ENCODE peak calls at places on chromosomes 3 and 15, in six cellular contexts. U is central memory CD4-positive, alpha-beta T cell; X is NCI-H1436 treated with DMSO at 0.1 percent for 48 hours; P is NCI-H446 treated with DMSO at 0.1 percent for 48 hours; E is M059J; Y is CD4-positive, alpha-beta memory T cell. G is an unnamed sample.

GRCh38 chr15:49501586-49501985 is 78.5 kb downstream of the FGF7 start:
- DNase-seq in E (no peak), Y (no peak), P (no peak), X (no peak), U (no peak), G (no peak)

GRCh38 chr3:36409862-36410261 is 29.6 kb downstream of the STAC start:
- DNase-seq in Y (no peak), E (no peak), U (no peak), X (no peak), P (no peak), G (no peak)

GRCh38 chr15:41819455-41820050 is 8.3 kb upstream of the JMJD7 start:
- DNase-seq in E (no peak), U (no peak), Y (no peak), X (no peak), P (no peak), G (no peak)

GRCh38 chr3:134381048-134381447 is 6.8 kb upstream of the AMOTL2 start:
- DNase-seq in Y (no peak), U (no peak), P (no peak), X (no peak), E (peak), G (no peak)

GRCh38 chr15:100973351-100974034 is 54.3 kb downstream of the LRRK1 start:
- DNase-seq in U (no peak), P (no peak), Y (no peak), X (no peak), E (no peak), G (no peak)

GRCh38 chr3:195196266-195196665 is 74.7 kb downstream of the XXYLT1 start:
- DNase-seq in E (peak), Y (no peak), U (no peak), P (no peak), X (no peak), G (no peak)

GRCh38 chr3:160454995-160455394 is 5.4 kb upstream of the TRIM59 start:
- DNase-seq in Y (no peak), P (no peak), X (no peak), U (no peak), E (no peak), G (no peak)

GRCh38 chr3:150409527-150410310 is 1.6 kb downstream of the TSC22D2 start:
- DNase-seq in U (peak), P (peak), X (no peak), Y (peak), E (peak), G (peak)

GRCh38 chr3:128489860-128490649 is 2.9 kb downstream of the GATA2 start:
- DNase-seq in U (no peak), E (peak), X (no peak), Y (no peak), P (no peak), G (no peak)

GRCh38 chr15:53022788-53023187 is 232.7 kb upstream of the ONECUT1 start:
- DNase-seq in P (no peak), Y (no peak), U (no peak), X (no peak), E (no peak), G (no peak)

GRCh38 chr15:50219820-50220219 is 37.8 kb downstream of the SLC27A2 start:
- DNase-seq in U (no peak), Y (no peak), E (peak), X (no peak), P (no peak), G (no peak)

GRCh38 chr3:126858887-126859286 is 124.0 kb upstream of the PLXNA1 start:
- DNase-seq in X (no peak), P (no peak), U (no peak), E (peak), Y (no peak), G (no peak)

GRCh38 chr3:49642708-49643145 is 31.4 kb upstream of the APEH start:
- DNase-seq in E (no peak), Y (no peak), X (no peak), U (no peak), P (no peak), G (no peak)

GRCh38 chr15:63090502-63091286 is 31.0 kb upstream of the LACTB start:
- DNase-seq in U (no peak), Y (no peak), P (no peak), E (no peak), X (no peak), G (no peak)

GRCh38 chr15:55247276-55247675 is 42.3 kb downstream of the RAB27A start:
- DNase-seq in X (no peak), Y (no peak), P (no peak), E (no peak), U (no peak), G (no peak)

GRCh38 chr3:107660316-107660976 is 137.7 kb downstream of the BBX start:
- DNase-seq in Y (no peak), E (peak), U (peak), X (no peak), P (peak), G (no peak)

GRCh38 chr15:81338422-81339007 is 14.6 kb upstream of the STARD5 start:
- DNase-seq in X (no peak), U (no peak), Y (no peak), E (peak), P (peak), G (no peak)

GRCh38 chr3:26712211-26713026 is 89.8 kb downstream of the LRRC3B start:
- DNase-seq in U (peak), P (peak), X (no peak), E (peak), Y (peak), G (no peak)

GRCh38 chr3:184409946-184410500 is 30.2 kb downstream of the CHRD start:
- DNase-seq in Y (no peak), X (no peak), U (no peak), E (no peak), P (no peak), G (no peak)

GRCh38 chr3:37863552-37863865 is 1.8 kb downstream of the CTDSPL start:
- DNase-seq in U (no peak), X (no peak), E (no peak), Y (no peak), P (no peak), G (no peak)

GRCh38 chr3:128266453-128266852 is 113.2 kb downstream of the EEFSEC start:
- DNase-seq in P (no peak), U (no peak), Y (no peak), E (peak), X (no peak), G (no peak)

GRCh38 chr15:60858511-60859085 is 370.5 kb downstream of the RORA start:
- DNase-seq in Y (no peak), X (no peak), P (no peak), U (no peak), E (no peak), G (no peak)

GRCh38 chr3:13093687-13094086 is 20.5 kb upstream of the IQSEC1 start:
- DNase-seq in E (no peak), P (no peak), U (no peak), Y (no peak), X (no peak), G (no peak)

GRCh38 chr3:190131329-190131728 is 10.6 kb upstream of the P3H2 start:
- DNase-seq in E (peak), P (no peak), Y (no peak), U (no peak), X (no peak), G (no peak)

GRCh38 chr15:31459011-31459748 is 132.5 kb downstream of the KLF13 start:
- DNase-seq in E (no peak), X (no peak), Y (peak), U (no peak), P (no peak), G (no peak)

GRCh38 chr3:135218782-135219181 is 423.7 kb downstream of the EPHB1 start:
- DNase-seq in Y (no peak), U (no peak), X (no peak), E (no peak), P (no peak), G (no peak)

GRCh38 chr15:68210409-68210756 is 5.3 kb upstream of the CALML4 start:
- DNase-seq in Y (no peak), X (no peak), U (no peak), E (no peak), P (no peak), G (no peak)

GRCh38 chr3:32816439-32817194 is 1.2 kb upstream of the TRIM71 start:
- DNase-seq in P (no peak), Y (no peak), X (no peak), E (no peak), U (no peak), G (peak)

GRCh38 chr3:174821477-174821876 is 37.7 kb upstream of the NAALADL2 start:
- DNase-seq in X (no peak), P (peak), U (no peak), Y (no peak), E (peak), G (no peak)

GRCh38 chr3:109364088-109364487 is 26.7 kb upstream of the DPPA4 start:
- DNase-seq in E (no peak), U (no peak), P (no peak), X (no peak), Y (no peak), G (no peak)

GRCh38 chr3:119294889-119295769 is 946 bp downstream of the ARHGAP31 start:
- DNase-seq in P (peak), U (peak), X (no peak), E (peak), Y (peak), G (no peak)

GRCh38 chr15:68433551-68433950 is 1.6 kb upstream of the ITGA11 start:
- DNase-seq in P (no peak), Y (no peak), E (no peak), U (no peak), X (no peak), G (no peak)

GRCh38 chr3:86180696-86181095 is 810.3 kb downstream of the VGLL3 start:
- DNase-seq in E (no peak), Y (no peak), X (no peak), U (no peak), P (no peak), G (no peak)

GRCh38 chr3:112582242-112582874 is 20.5 kb downstream of the SLC35A5 start:
- DNase-seq in X (no peak), Y (no peak), U (peak), P (peak), E (peak), G (no peak)

GRCh38 chr3:34178415-34178814 is 380.0 kb downstream of the PDCD6IP start:
- DNase-seq in U (no peak), X (no peak), P (no peak), Y (no peak), E (no peak), G (no peak)

GRCh38 chr3:38131621-38132369 is 5.1 kb downstream of the ACAA1 start:
- DNase-seq in P (no peak), Y (no peak), U (no peak), E (no peak), X (no peak), G (no peak)

GRCh38 chr3:155393316-155393715 is 99.8 kb upstream of the STRIT1 start:
- DNase-seq in U (no peak), X (no peak), P (no peak), E (no peak), Y (no peak), G (no peak)

GRCh38 chr3:24529210-24529609 is 34.6 kb upstream of the THRB start:
- DNase-seq in X (no peak), U (no peak), Y (no peak), E (no peak), P (no peak), G (no peak)

GRCh38 chr3:141458937-141459510 is 27.8 kb upstream of the RASA2 start:
- DNase-seq in X (no peak), P (no peak), Y (no peak), E (no peak), U (no peak), G (no peak)

GRCh38 chr3:16404349-16404895 is 109.1 kb downstream of the RFTN1 start:
- DNase-seq in U (no peak), X (no peak), P (no peak), Y (no peak), E (no peak), G (no peak)

G was measured in H1.